ENCODE peak calls at places on chromosomes 3 and 15, in five cellular contexts. E is GM12891, O is GM18507, M is Daoy, P is NCI-H2171 treated with DMSO at 0.1 percent for 48 hours. S is an unnamed sample.

GRCh38 chr3:194685723-194686413 is at the start of gene FAM43A:
- DNase-seq in P (peak), M (peak), E (peak), O (no peak), S (peak)

GRCh38 chr15:100516592-100517489 is 11.9 kb downstream of the CERS3 start:
- DNase-seq in M (no peak), E (no peak), P (no peak), O (no peak), S (no peak)

GRCh38 chr15:88144921-88145320 is 111.6 kb downstream of the NTRK3 start:
- DNase-seq in E (no peak), M (no peak), P (no peak), O (no peak), S (no peak)

GRCh38 chr3:158418035-158418434 is 153.0 kb upstream of the MLF1 start:
- DNase-seq in O (no peak), P (no peak), E (no peak), M (no peak), S (no peak)

GRCh38 chr3:44890852-44891251 is 16.4 kb downstream of the TGM4 start:
- DNase-seq in P (no peak), O (no peak), E (no peak), M (no peak), S (no peak)

GRCh38 chr3:171333784-171334464 is 126.3 kb downstream of the TNIK start:
- DNase-seq in P (no peak), E (no peak), M (no peak), O (no peak), S (no peak)

GRCh38 chr3:127368186-127369032 is 80.6 kb upstream of the PRR20G start:
- DNase-seq in E (no peak), M (no peak), O (no peak), P (no peak), S (no peak)

GRCh38 chr3:126968995-126969385 is 13.9 kb upstream of the PLXNA1 start:
- DNase-seq in M (no peak), O (no peak), E (no peak), P (no peak), S (no peak)

GRCh38 chr3:171038342-171038741 is 11.8 kb upstream of the SLC2A2 start:
- DNase-seq in E (no peak), P (no peak), M (no peak), O (no peak), S (no peak)

GRCh38 chr15:62165029-62165792 is at the start of gene C2CD4B:
- DNase-seq in P (no peak), M (peak), E (no peak), O (no peak), S (no peak)

GRCh38 chr3:52317601-52318000 is 1.5 kb downstream of the DNAH1 start:
- DNase-seq in E (peak), P (no peak), M (no peak), O (no peak), S (peak)

GRCh38 chr15:35783203-35783602 is 237.2 kb upstream of the DPH6 start:
- DNase-seq in E (no peak), M (no peak), O (no peak), P (no peak), S (no peak)

GRCh38 chr15:35701402-35702046 is 155.6 kb upstream of the DPH6 start:
- DNase-seq in P (no peak), M (no peak), E (no peak), O (no peak), S (no peak)

GRCh38 chr3:3177861-3178497 is 1.5 kb downstream of the CRBN start:
- DNase-seq in O (no peak), M (no peak), P (no peak), E (no peak), S (no peak)

GRCh38 chr3:172391592-172392302 is 56.5 kb downstream of the GHSR start:
- DNase-seq in P (no peak), E (no peak), O (no peak), M (no peak), S (no peak)

GRCh38 chr15:54854667-54855066 is 342.1 kb downstream of the RSL24D1 start:
- DNase-seq in O (no peak), P (no peak), E (no peak), M (no peak), S (no peak)

GRCh38 chr3:184155644-184156521 is 706 bp downstream of the DVL3 start:
- DNase-seq in P (peak), O (no peak), M (peak), E (no peak), S (no peak)

GRCh38 chr3:127531821-127532220 is 58.7 kb downstream of the TPRA1 start:
- DNase-seq in O (no peak), M (no peak), E (no peak), P (no peak), S (no peak)

GRCh38 chr3:141807277-141808038 is 44.2 kb downstream of the GRK7 start:
- DNase-seq in M (no peak), E (no peak), P (no peak), O (no peak), S (no peak)

GRCh38 chr3:151431940-151432339 is 28.9 kb downstream of the IGSF10 start:
- DNase-seq in P (no peak), O (no peak), M (peak), E (no peak), S (no peak)

GRCh38 chr15:69098688-69099087 is 61.7 kb upstream of the GLCE start:
- DNase-seq in P (no peak), O (no peak), E (no peak), M (no peak), S (no peak)

GRCh38 chr3:11522953-11523792 is 120.5 kb downstream of the VGLL4 start:
- DNase-seq in P (peak), E (no peak), O (no peak), M (no peak), S (no peak)

GRCh38 chr3:161388860-161389259 is 17.5 kb upstream of the SPTSSB start:
- DNase-seq in E (no peak), O (no peak), M (no peak), P (no peak), S (no peak)

GRCh38 chr15:71807125-71807629 is 3.2 kb upstream of the NR2E3 start:
- DNase-seq in E (no peak), O (no peak), P (peak), M (no peak), S (no peak)